ENCODE peak calls at places on chromosomes 2 and 18, in six cellular contexts. S is left ventricle myocardium inferior, W is NCI-H1436, A is Panc1, J is memory B cell, D is iris pigment epithelial cell. O is an unnamed sample.

GRCh38 chr2:113754989-113755689 is 1.3 kb downstream of the SLC35F5 start:
- DNase-seq in S (no peak), W (no peak), A (no peak), J (no peak), D (peak), O (no peak)

GRCh38 chr2:140117371-140117770 is 1337.2 kb upstream of the NXPH2 start:
- DNase-seq in S (no peak), W (no peak), A (no peak), J (no peak), D (peak), O (no peak)

GRCh38 chr18:3652380-3653262 is 202.6 kb downstream of the TGIF1 start:
- DNase-seq in S (peak), W (no peak), A (peak), J (no peak), D (peak), O (no peak)

GRCh38 chr18:9153281-9153680 is 16.7 kb downstream of the ANKRD12 start:
- DNase-seq in S (no peak), W (no peak), A (no peak), J (no peak), D (no peak), O (no peak)

GRCh38 chr2:96832751-96833507 is 10.9 kb downstream of the ANKRD23 start:
- DNase-seq in S (peak), W (peak), A (no peak), J (no peak), D (peak), O (peak)

GRCh38 chr2:33205693-33206434 is 259.1 kb downstream of the LTBP1 start:
- DNase-seq in S (no peak), W (no peak), A (no peak), J (no peak), D (no peak), O (no peak)

GRCh38 chr2:27091746-27092695 is 5.4 kb downstream of the KHK start:
- DNase-seq in S (no peak), W (no peak), A (no peak), J (no peak), D (no peak), O (no peak)

GRCh38 chr2:138922973-138923563 is 142.9 kb upstream of the NXPH2 start:
- DNase-seq in S (no peak), W (peak), A (peak), J (no peak), D (peak), O (peak)

GRCh38 chr2:38093503-38093902 is 17.6 kb upstream of the CYP1B1 start:
- DNase-seq in S (no peak), W (no peak), A (no peak), J (no peak), D (peak), O (no peak)

GRCh38 chr18:70384181-70384790 is 95.4 kb downstream of the SOCS6 start:
- DNase-seq in S (no peak), W (no peak), A (peak), J (no peak), D (peak), O (no peak)

GRCh38 chr18:32040936-32041335 is 22.3 kb downstream of the RNF125 start:
- DNase-seq in S (no peak), W (no peak), A (no peak), J (no peak), D (no peak), O (no peak)

GRCh38 chr18:79927597-79928562 is 23.6 kb downstream of the SLC66A2 start:
- DNase-seq in S (no peak), W (no peak), A (no peak), J (no peak), D (no peak), O (no peak)

GRCh38 chr2:237766334-237766733 is 32.2 kb upstream of the RBM44 start:
- DNase-seq in S (no peak), W (no peak), A (no peak), J (no peak), D (peak), O (no peak)

GRCh38 chr2:101559576-101559975 is 84.7 kb upstream of the RFX8 start:
- DNase-seq in S (peak), W (no peak), A (no peak), J (no peak), D (peak), O (no peak)

GRCh38 chr18:69946608-69947155 is 991 bp downstream of the CD226 start:
- DNase-seq in S (no peak), W (no peak), A (no peak), J (no peak), D (no peak), O (no peak)

GRCh38 chr2:216984937-216985336 is 125.1 kb upstream of the TNP1 start:
- DNase-seq in S (no peak), W (no peak), A (no peak), J (no peak), D (no peak), O (no peak)

O was measured in NCI-H774.